ENCODE peak calls at places on chromosome 6, in six cellular contexts. S, V, L, G, U and K are unnamed samples.

GRCh38 chr6:36857325-36857724 is 17.3 kb downstream of the PPIL1 start:
- DNase-seq in S (no peak), V (no peak), L (no peak), G (no peak), U (no peak), K (no peak)

GRCh38 chr6:101445527-101445926 is 52.0 kb downstream of the GRIK2 start:
- DNase-seq in S (no peak), V (no peak), L (no peak), G (no peak), U (no peak), K (peak; percentile 81)

GRCh38 chr6:135537782-135538301 is 40.3 kb upstream of the AHI1 start:
- DNase-seq in S (no peak), V (no peak), L (no peak), G (no peak), U (no peak), K (peak; percentile 73)

GRCh38 chr6:117481278-117481925 is 1.1 kb upstream of the DCBLD1 start:
- DNase-seq in S (peak; percentile 28), V (no peak), L (no peak), G (no peak), U (no peak), K (no peak)

GRCh38 chr6:30724906-30725667 is 4.9 kb downstream of the TUBB start:
- DNase-seq in S (no peak), V (no peak), L (no peak), G (no peak), U (no peak), K (no peak)

GRCh38 chr6:2792330-2792729 is 27.1 kb downstream of the WRNIP1 start:
- DNase-seq in S (no peak), V (no peak), L (no peak), G (no peak), U (no peak), K (peak; percentile 37)

GRCh38 chr6:106084106-106084963 is 1.8 kb upstream of the PRDM1 start:
- DNase-seq in S (peak; percentile 83), V (no peak), L (no peak), G (no peak), U (no peak), K (peak; percentile 94)

GRCh38 chr6:163413345-163414116 is 987 bp upstream of the QKI start:
- DNase-seq in S (peak; percentile 90), V (peak; percentile 91), L (peak; percentile 84), G (peak; percentile 88), U (peak; percentile 92), K (peak; percentile 90)

GRCh38 chr6:12911387-12911960 is 194.9 kb downstream of the PHACTR1 start:
- DNase-seq in S (peak; percentile 23), V (no peak), L (no peak), G (no peak), U (no peak), K (peak; percentile 63)

GRCh38 chr6:30483677-30484279 is 5.5 kb upstream of the HLA-E start:
- DNase-seq in S (peak; percentile 71), V (peak; percentile 51), L (no peak), G (peak; percentile 48), U (no peak), K (peak; percentile 70)

GRCh38 chr6:84263557-84263956 is 36.1 kb upstream of the CEP162 start:
- DNase-seq in S (peak; percentile 8), V (no peak), L (no peak), G (no peak), U (no peak), K (no peak)

GRCh38 chr6:160031442-160031841 is 62.6 kb downstream of the IGF2R start:
- DNase-seq in S (no peak), V (no peak), L (no peak), G (no peak), U (no peak), K (no peak)

GRCh38 chr6:12851123-12851695 is 134.6 kb downstream of the PHACTR1 start:
- DNase-seq in S (no peak), V (no peak), L (no peak), G (no peak), U (no peak), K (peak; percentile 80)

GRCh38 chr6:32622545-32623401 is 14.4 kb upstream of the HLA-DQA1 start:
- DNase-seq in S (peak; percentile 87), V (peak; percentile 27), L (no peak), G (peak; percentile 24), U (peak; percentile 21), K (peak; percentile 22)

GRCh38 chr6:11011787-11012234 is 32.3 kb downstream of the ELOVL2 start:
- DNase-seq in S (no peak), V (no peak), L (peak; percentile 17), G (peak; percentile 50), U (no peak), K (no peak)

GRCh38 chr6:28496099-28496779 is 19.4 kb downstream of the GPX6 start:
- DNase-seq in S (no peak), V (no peak), L (no peak), G (no peak), U (no peak), K (no peak)

GRCh38 chr6:154503576-154504501 is 6.6 kb downstream of the CNKSR3 start:
- DNase-seq in S (no peak), V (no peak), L (no peak), G (no peak), U (no peak), K (peak; percentile 55)

GRCh38 chr6:37171141-37171969 is 1.4 kb downstream of the PIM1 start:
- DNase-seq in S (peak; percentile 64), V (peak; percentile 14), L (peak; percentile 35), G (peak; percentile 52), U (peak; percentile 74), K (peak; percentile 58)

GRCh38 chr6:27617046-27617687 is 144.3 kb upstream of the ZNF184 start:
- DNase-seq in S (peak; percentile 51), V (no peak), L (no peak), G (no peak), U (no peak), K (peak; percentile 18)

GRCh38 chr6:75118925-75119515 is 86.8 kb downstream of the COL12A1 start:
- DNase-seq in S (no peak), V (no peak), L (no peak), G (no peak), U (no peak), K (no peak)

GRCh38 chr6:42007753-42008528 is 42.4 kb upstream of the TAF8 start:
- DNase-seq in S (no peak), V (no peak), L (no peak), G (no peak), U (peak; percentile 41), K (no peak)

GRCh38 chr6:145783796-145784195 is 30.8 kb downstream of the FBXO30 start:
- DNase-seq in S (no peak), V (no peak), L (no peak), G (no peak), U (no peak), K (no peak)

GRCh38 chr6:110636776-110637175 is 160.4 kb upstream of the SLC22A16 start:
- DNase-seq in S (no peak), V (no peak), L (no peak), G (no peak), U (no peak), K (no peak)

DNA sequence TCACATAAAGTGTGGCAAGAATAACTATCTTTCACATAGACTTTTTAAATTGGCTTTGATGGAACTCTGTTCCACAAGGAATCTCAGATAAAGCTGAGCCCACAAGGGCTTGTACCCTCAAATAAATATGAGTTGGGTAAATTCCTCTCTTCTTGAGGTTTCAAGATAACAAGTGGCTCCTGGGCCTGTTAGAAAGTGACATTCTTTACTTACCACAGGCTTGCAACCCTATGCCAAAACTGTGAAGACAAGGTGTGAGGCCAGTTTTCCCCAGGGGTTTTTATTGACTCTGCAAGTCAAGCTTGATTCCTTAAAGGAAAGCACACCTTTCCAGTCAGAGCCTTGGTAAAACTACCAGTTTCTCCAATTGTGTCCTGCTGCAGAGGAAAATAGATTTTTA is 664.8 kb upstream of the GJE1 start:
- DNase-seq in S (no peak), V (no peak), L (no peak), G (no peak), U (no peak), K (peak; percentile 74)
- TF ChIP-seq CTCF in S (no peak), V (no peak), L (no peak), G (no peak), U (no peak), K (no peak)

DNA sequence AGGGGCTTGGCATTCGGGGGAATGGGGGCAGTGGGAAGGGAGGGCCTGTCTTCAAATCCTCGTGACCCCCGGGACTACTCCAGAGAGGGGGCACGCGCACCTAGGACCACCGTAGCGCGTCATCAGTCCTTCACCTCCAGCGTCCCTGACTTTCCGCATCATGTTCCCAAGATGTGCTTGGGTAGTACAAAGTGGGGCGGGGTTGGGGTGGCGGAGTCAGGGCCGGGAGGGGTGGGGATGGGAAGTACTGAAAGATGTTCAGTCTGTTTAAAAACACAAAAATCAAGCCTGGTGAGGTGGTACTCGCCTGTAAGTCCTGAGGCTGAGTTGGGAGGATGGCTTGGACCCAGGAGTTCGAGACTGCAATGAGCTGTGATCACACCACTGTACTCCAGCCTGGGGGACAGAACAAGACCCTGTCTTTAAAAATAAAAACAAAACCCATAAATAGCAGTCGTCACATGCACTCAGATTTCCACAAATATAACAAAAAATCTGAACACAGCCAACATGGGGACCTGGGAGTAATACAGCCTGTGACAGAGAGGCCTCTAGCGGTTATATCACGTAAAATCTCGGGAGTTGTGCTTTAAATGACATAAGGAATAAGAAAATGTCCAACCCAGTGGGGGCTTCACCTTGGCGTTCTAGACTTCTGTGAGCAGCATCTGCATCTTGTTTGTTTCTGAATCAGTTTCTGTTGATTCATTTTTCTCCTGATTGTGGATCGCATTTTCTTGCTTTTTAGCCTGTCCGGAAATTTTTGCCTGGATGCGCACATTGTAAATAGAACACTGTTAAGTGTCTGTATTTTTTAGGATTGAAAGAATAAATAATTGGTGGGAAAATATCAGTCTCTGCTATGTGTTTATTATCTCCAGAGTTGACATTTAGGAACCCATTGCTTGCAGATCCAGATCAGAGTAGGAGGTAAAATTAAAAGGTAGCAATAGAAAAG is 698 bp upstream of the LRP11 start:
- DNase-seq in S (peak; percentile 60), V (peak; percentile 20), L (no peak), G (peak; percentile 61), U (peak; percentile 52), K (peak; percentile 71)
- TF ChIP-seq CTCF in S (peak; percentile 65), V (peak; percentile 69), L (peak; percentile 36), G (peak; percentile 50), U (peak; percentile 66), K (peak; percentile 83)

DNA sequence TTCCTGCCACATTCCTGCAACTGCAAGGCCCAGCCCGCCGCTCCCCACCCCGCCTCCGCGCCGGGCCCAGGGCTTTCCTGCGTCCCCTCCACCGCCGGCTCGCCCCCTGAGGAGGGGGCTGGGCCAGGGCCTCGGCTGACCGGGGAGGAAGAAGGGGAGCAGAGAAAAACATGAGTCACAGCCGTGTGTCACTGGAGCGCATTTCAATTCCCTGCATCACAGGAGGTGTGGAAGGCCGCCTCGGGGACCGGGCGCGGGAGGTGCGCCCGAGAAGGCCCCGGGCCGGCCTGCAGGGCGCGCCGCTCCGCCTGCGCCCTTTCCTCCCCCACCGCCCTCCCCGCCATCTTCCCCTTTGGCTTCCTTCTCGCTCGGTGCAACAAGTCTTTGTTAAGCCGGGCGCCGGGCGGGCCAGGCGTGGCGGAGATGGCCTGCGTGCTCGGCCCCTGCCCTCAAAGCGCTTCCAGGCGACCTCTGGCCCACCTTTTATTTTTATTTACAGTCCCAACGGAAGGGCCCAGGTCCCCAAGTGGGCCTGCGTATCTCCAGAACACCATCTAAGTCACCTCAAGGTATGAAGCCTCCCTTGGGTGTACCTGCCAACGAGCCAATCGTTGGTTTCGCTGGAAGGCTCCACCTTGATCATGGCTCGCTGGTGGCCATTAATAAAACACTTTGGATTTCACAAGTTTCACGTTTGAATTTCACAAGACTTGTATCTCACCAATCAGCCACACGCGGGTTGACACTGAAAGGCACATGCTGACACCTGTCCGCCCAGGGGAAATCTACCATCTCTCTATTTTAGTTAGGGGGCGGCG is 859 bp upstream of the HMGA1 start:
- DNase-seq in S (peak; percentile 96), V (peak; percentile 73), L (peak; percentile 63), G (peak; percentile 34), U (peak; percentile 64), K (peak; percentile 73)
- TF ChIP-seq CTCF in S (peak; percentile 27), V (peak; percentile 2), L (no peak), G (no peak), U (no peak), K (peak; percentile 3)

GRCh38 chr6:1607236-1607556 is 2.5 kb upstream of the FOXC1 start:
- DNase-seq in S (no peak), V (no peak), L (no peak), G (no peak), U (no peak), K (no peak)
- TF ChIP-seq CTCF in S (no peak), V (no peak), L (no peak), G (no peak), U (no peak), K (no peak)